ENCODE peak calls at places on chromosomes 2 and 18, in six cellular contexts. B is NCI-H748 treated with DMSO at 0.1 percent for 48 hours; V is iPS-NIHi11; T is activated naive CD4-positive, alpha-beta T cell; U is NCI-H1436 treated with DMSO at 0.1 percent for 48 hours; O is caudate nucleus. P is an unnamed sample.
A peak's percentile ranks its signal among the peaks of the same experiment; 100 is the strongest.

GRCh38 chr2:126933707-126934106 is 35.0 kb downstream of the TEX51 start:
- DNase-seq in B (no peak), V (no peak), T (no peak), U (no peak), O (no peak), P (no peak)

GRCh38 chr2:113268621-113269360 is 9.9 kb downstream of the PAX8 start:
- DNase-seq in B (no peak), V (no peak), T (no peak), U (no peak), O (no peak), P (no peak)

GRCh38 chr2:116842164-116842563 is 972.3 kb upstream of the DDX18 start:
- DNase-seq in B (no peak), V (no peak), T (no peak), U (no peak), O (no peak), P (no peak)

GRCh38 chr18:59123588-59124369 is 15.9 kb upstream of the SEC11C start:
- DNase-seq in B (no peak), V (no peak), T (no peak), U (no peak), O (peak; percentile 13), P (no peak)

GRCh38 chr2:12048551-12048950 is 302.1 kb downstream of the LPIN1 start:
- DNase-seq in B (no peak), V (peak; percentile 55), T (no peak), U (no peak), O (no peak), P (no peak)

GRCh38 chr2:68371581-68371980 is 6.5 kb downstream of the PLEK start:
- DNase-seq in B (no peak), V (no peak), T (no peak), U (no peak), O (no peak), P (no peak)

GRCh38 chr2:8202139-8202538 is 479.7 kb upstream of the ID2 start:
- DNase-seq in B (peak; percentile 78), V (no peak), T (no peak), U (peak; percentile 58), O (no peak), P (no peak)

GRCh38 chr18:8260319-8260718 is 348.9 kb upstream of the RAB12 start:
- DNase-seq in B (no peak), V (no peak), T (no peak), U (no peak), O (peak; percentile 7), P (no peak)

GRCh38 chr18:3264362-3264761 is 2.4 kb downstream of the MYL12B start:
- DNase-seq in B (no peak), V (no peak), T (no peak), U (no peak), O (no peak), P (no peak)

GRCh38 chr2:85110991-85111560 is 22.1 kb upstream of the TCF7L1 start:
- DNase-seq in B (no peak), V (no peak), T (no peak), U (no peak), O (no peak), P (no peak)

P was measured in sciatic nerve.